ENCODE peak calls at places on chromosomes 12 and 14, in nine cellular contexts. U is IMR-90, X is GM23338, I is BE2C, K is foreskin fibroblast, G is Peyer's patch, C is neural progenitor cell, B is HFF-Myc, Q is hepatocyte. O is an unnamed sample.

GRCh38 chr14:104282332-104283196 is 144.2 kb downstream of the KIF26A start:
- DNase-seq in U (no peak), X (no peak), I (peak; percentile 5), K (no peak), G (peak; percentile 42), C (no peak), B (no peak), Q (peak; percentile 53), O (no peak)

GRCh38 chr14:104317500-104317805 is 179.1 kb downstream of the KIF26A start:
- DNase-seq in U (no peak), X (no peak), I (no peak), K (no peak), G (no peak), C (no peak), B (no peak), Q (no peak), O (no peak)

GRCh38 chr12:58529114-58529665 is 391.1 kb downstream of the LRIG3 start:
- DNase-seq in U (peak; percentile 86), X (no peak), I (no peak), K (peak; percentile 80), G (no peak), C (no peak), B (peak; percentile 72), Q (no peak), O (peak; percentile 74)

GRCh38 chr12:65868133-65868705 is 43.9 kb downstream of the HMGA2 start:
- DNase-seq in U (peak; percentile 97), X (no peak), I (no peak), K (peak; percentile 81), G (no peak), C (no peak), B (no peak), Q (peak; percentile 28), O (peak; percentile 67)

GRCh38 chr12:27635349-27635972 is 60.8 kb upstream of the REP15 start:
- DNase-seq in U (peak; percentile 77), X (peak; percentile 65), I (no peak), K (no peak), G (no peak), C (peak; percentile 51), B (no peak), Q (peak; percentile 59), O (peak; percentile 73)

GRCh38 chr12:4771960-4772566 is 51.9 kb downstream of the GALNT8 start:
- DNase-seq in U (no peak), X (no peak), I (no peak), K (no peak), G (no peak), C (no peak), B (no peak), Q (no peak), O (no peak)

GRCh38 chr14:92460541-92460915 is 53.1 kb upstream of the RIN3 start:
- DNase-seq in U (no peak), X (no peak), I (no peak), K (no peak), G (peak; percentile 36), C (no peak), B (no peak), Q (no peak), O (no peak)

GRCh38 chr14:100486025-100486828 is 101.0 kb downstream of the BEGAIN start:
- DNase-seq in U (peak; percentile 65), X (peak; percentile 94), I (peak; percentile 51), K (peak; percentile 84), G (peak; percentile 56), C (peak; percentile 93), B (peak; percentile 89), Q (peak; percentile 89), O (peak; percentile 97)

GRCh38 chr12:13289644-13290285 is 93.2 kb downstream of the EMP1 start:
- DNase-seq in U (no peak), X (no peak), I (no peak), K (no peak), G (no peak), C (no peak), B (no peak), Q (no peak), O (peak; percentile 49)

GRCh38 chr12:68612675-68613074 is 2.0 kb downstream of the RAP1B start:
- DNase-seq in U (no peak), X (no peak), I (no peak), K (no peak), G (no peak), C (no peak), B (no peak), Q (peak; percentile 5), O (no peak)

GRCh38 chr12:98750511-98750910 is 105.4 kb downstream of the APAF1 start:
- DNase-seq in U (peak; percentile 13), X (peak; percentile 35), I (no peak), K (no peak), G (no peak), C (no peak), B (no peak), Q (no peak), O (peak; percentile 34)

GRCh38 chr12:3352230-3352629 is 138.8 kb upstream of the PRMT8 start:
- DNase-seq in U (no peak), X (no peak), I (no peak), K (no peak), G (no peak), C (no peak), B (no peak), Q (no peak), O (no peak)

GRCh38 chr12:102883204-102883799 is 33.7 kb downstream of the PAH start:
- DNase-seq in U (no peak), X (peak; percentile 75), I (peak; percentile 79), K (peak; percentile 4), G (peak; percentile 74), C (peak; percentile 70), B (no peak), Q (peak; percentile 80), O (peak; percentile 43)

GRCh38 chr14:54108481-54109471 is 152.2 kb upstream of the BMP4 start:
- DNase-seq in U (peak; percentile 82), X (no peak), I (no peak), K (peak; percentile 58), G (no peak), C (no peak), B (peak; percentile 79), Q (no peak), O (peak; percentile 63)

GRCh38 chr14:75522224-75522764 is at the start of gene BATF:
- DNase-seq in U (no peak), X (no peak), I (no peak), K (no peak), G (peak; percentile 88), C (no peak), B (no peak), Q (no peak), O (no peak)

GRCh38 chr14:75521415-75522199 is 662 bp upstream of the BATF start:
- DNase-seq in U (no peak), X (no peak), I (no peak), K (no peak), G (peak; percentile 72), C (no peak), B (no peak), Q (peak; percentile 42), O (no peak)

GRCh38 chr14:75523771-75524171 is 1.5 kb downstream of the BATF start:
- DNase-seq in U (peak; percentile 18), X (no peak), I (no peak), K (peak; percentile 50), G (peak; percentile 51), C (no peak), B (no peak), Q (no peak), O (peak; percentile 8)

GRCh38 chr14:75520852-75521251 is 1.4 kb upstream of the BATF start:
- DNase-seq in U (no peak), X (no peak), I (no peak), K (no peak), G (peak; percentile 30), C (no peak), B (no peak), Q (no peak), O (no peak)

GRCh38 chr14:75522919-75523318 is 650 bp downstream of the BATF start:
- DNase-seq in U (no peak), X (no peak), I (no peak), K (no peak), G (no peak), C (no peak), B (no peak), Q (no peak), O (no peak)
- H3K4me3 ChIP-seq in U (no peak overlapping the region), X (no peak overlapping the region), I (no peak overlapping the region), K (no peak overlapping the region), G (peak overlapping the region; percentile 47), C (no peak overlapping the region), B (no peak overlapping the region), Q (no peak overlapping the region), O (no peak overlapping the region)

GRCh38 chr12:113996026-113996425 is 29.9 kb upstream of the RBM19 start:
- DNase-seq in U (no peak), X (peak; percentile 70), I (no peak), K (no peak), G (no peak), C (peak; percentile 62), B (no peak), Q (no peak), O (no peak)
- TF ChIP-seq CTCF in U (no peak), X (peak; percentile 41), I (no peak), K (peak; percentile 5), G (no peak), C (peak; percentile 43), B (peak; percentile 23), Q (no peak), O (peak; percentile 17)

GRCh38 chr12:12088761-12089160 is 18.0 kb downstream of the BCL2L14 start:
- DNase-seq in U (no peak), X (no peak), I (no peak), K (no peak), G (no peak), C (no peak), B (no peak), Q (no peak), O (no peak)

GRCh38 chr12:12087693-12088034 is 16.9 kb downstream of the BCL2L14 start:
- DNase-seq in U (no peak), X (no peak), I (no peak), K (no peak), G (no peak), C (no peak), B (no peak), Q (no peak), O (no peak)

GRCh38 chr12:12088147-12088546 is 17.4 kb downstream of the BCL2L14 start:
- DNase-seq in U (no peak), X (no peak), I (no peak), K (no peak), G (no peak), C (no peak), B (no peak), Q (no peak), O (no peak)

GRCh38 chr12:12086975-12087692 is 16.4 kb downstream of the BCL2L14 start:
- DNase-seq in U (no peak), X (peak; percentile 76), I (no peak), K (no peak), G (no peak), C (peak; percentile 33), B (no peak), Q (no peak), O (no peak)

DNA sequence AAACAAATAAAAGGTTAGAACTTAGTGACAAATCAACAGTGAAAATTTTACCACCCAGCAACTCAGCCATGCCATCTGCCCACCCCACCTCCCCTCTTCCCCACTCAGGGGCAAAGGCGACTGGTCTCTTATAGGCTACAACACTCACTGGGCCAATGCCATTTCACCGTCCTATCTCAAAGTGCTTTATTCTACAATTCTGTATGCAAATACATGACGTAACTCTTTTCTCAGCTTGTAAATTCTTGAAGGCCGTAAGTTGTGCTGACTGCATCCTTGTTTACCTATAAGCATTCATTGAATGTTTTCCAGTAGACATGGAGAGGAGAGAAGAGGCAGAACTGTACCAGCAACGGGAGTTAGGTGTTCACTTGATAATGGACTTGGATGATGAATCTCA is 15.6 kb downstream of the BCL2L14 start:
- DNase-seq in U (no peak), X (no peak), I (no peak), K (no peak), G (no peak), C (no peak), B (no peak), Q (no peak), O (no peak)
- H3K4me3 ChIP-seq in U (no peak overlapping the region), X (no peak overlapping the region), I (no peak overlapping the region), K (no peak overlapping the region), G (no peak overlapping the region), C (no peak overlapping the region), B (no peak overlapping the region), Q (no peak overlapping the region), O (no peak overlapping the region)

GRCh38 chr14:102218688-102219087 is 79.0 kb downstream of the WDR20 start:
- DNase-seq in U (no peak), X (no peak), I (no peak), K (no peak), G (no peak), C (no peak), B (no peak), Q (no peak), O (no peak)
- TF ChIP-seq CTCF in U (no peak), X (no peak), I (no peak), K (no peak), G (no peak), C (no peak), B (no peak), Q (no peak), O (no peak)